ENCODE peak calls at places on chromosomes 7 and 10, in eight cellular contexts. One of them, this sample, is unnamed.

GRCh38 chr10:8282340-8282739 is 227.9 kb downstream of the GATA3 start:
- ATAC-seq in naive B cell: no peak
- ATAC-seq in T-cell: no peak
- ATAC-seq in left lung: no peak
- ATAC-seq in natural killer cell treated with Interleukin-12 subunit alpha and Interleukin-12 subunit beta and Interleukin-15 and Interleukin-18, amount 100 ng/mL, for 72 hours: no peak
- ATAC-seq in omental fat pad: no peak
- ATAC-seq in activated naive CD8-positive, alpha-beta T cell treated with anti-CD3 and anti-CD28 coated beads, Interleukin-2, amount 10 ng/mL, durations not matched to agents 7 days and 5 days: no peak
- ATAC-seq in activated CD8-positive, alpha-beta memory T cell treated with anti-CD3 and anti-CD28 coated beads, Interleukin-2, amount 10 ng/mL, durations not matched to agents 7 days and 5 days: no peak
- ATAC-seq in this sample: no peak

GRCh38 chr7:103996639-103997038 is 7.2 kb upstream of the RELN start:
- ATAC-seq in naive B cell: no peak
- ATAC-seq in T-cell: no peak
- ATAC-seq in left lung: no peak
- ATAC-seq in natural killer cell treated with Interleukin-12 subunit alpha and Interleukin-12 subunit beta and Interleukin-15 and Interleukin-18, amount 100 ng/mL, for 72 hours: no peak
- ATAC-seq in omental fat pad: no peak
- ATAC-seq in activated naive CD8-positive, alpha-beta T cell treated with anti-CD3 and anti-CD28 coated beads, Interleukin-2, amount 10 ng/mL, durations not matched to agents 7 days and 5 days: no peak
- ATAC-seq in activated CD8-positive, alpha-beta memory T cell treated with anti-CD3 and anti-CD28 coated beads, Interleukin-2, amount 10 ng/mL, durations not matched to agents 7 days and 5 days: no peak
- ATAC-seq in this sample: no peak

GRCh38 chr7:97117035-97117371 is 495 bp upstream of the SDHAF3 start:
- ATAC-seq in naive B cell: no peak
- ATAC-seq in T-cell: no peak
- ATAC-seq in left lung: peak; percentile 6
- ATAC-seq in natural killer cell treated with Interleukin-12 subunit alpha and Interleukin-12 subunit beta and Interleukin-15 and Interleukin-18, amount 100 ng/mL, for 72 hours: no peak
- ATAC-seq in omental fat pad: peak; percentile 52
- ATAC-seq in activated naive CD8-positive, alpha-beta T cell treated with anti-CD3 and anti-CD28 coated beads, Interleukin-2, amount 10 ng/mL, durations not matched to agents 7 days and 5 days: no peak
- ATAC-seq in activated CD8-positive, alpha-beta memory T cell treated with anti-CD3 and anti-CD28 coated beads, Interleukin-2, amount 10 ng/mL, durations not matched to agents 7 days and 5 days: peak; percentile 1
- ATAC-seq in this sample: peak; percentile 27

GRCh38 chr10:98472171-98472570 is 25.4 kb upstream of the HPS1 start:
- ATAC-seq in naive B cell: no peak
- ATAC-seq in T-cell: no peak
- ATAC-seq in left lung: no peak
- ATAC-seq in natural killer cell treated with Interleukin-12 subunit alpha and Interleukin-12 subunit beta and Interleukin-15 and Interleukin-18, amount 100 ng/mL, for 72 hours: no peak
- ATAC-seq in omental fat pad: no peak
- ATAC-seq in activated naive CD8-positive, alpha-beta T cell treated with anti-CD3 and anti-CD28 coated beads, Interleukin-2, amount 10 ng/mL, durations not matched to agents 7 days and 5 days: no peak
- ATAC-seq in activated CD8-positive, alpha-beta memory T cell treated with anti-CD3 and anti-CD28 coated beads, Interleukin-2, amount 10 ng/mL, durations not matched to agents 7 days and 5 days: no peak
- ATAC-seq in this sample: no peak

GRCh38 chr10:125146791-125147604 is 13.4 kb downstream of the CTBP2 start:
- ATAC-seq in naive B cell: peak; percentile 60
- ATAC-seq in T-cell: no peak
- ATAC-seq in left lung: peak; percentile 54
- ATAC-seq in natural killer cell treated with Interleukin-12 subunit alpha and Interleukin-12 subunit beta and Interleukin-15 and Interleukin-18, amount 100 ng/mL, for 72 hours: peak; percentile 22
- ATAC-seq in omental fat pad: peak; percentile 41
- ATAC-seq in activated naive CD8-positive, alpha-beta T cell treated with anti-CD3 and anti-CD28 coated beads, Interleukin-2, amount 10 ng/mL, durations not matched to agents 7 days and 5 days: no peak
- ATAC-seq in activated CD8-positive, alpha-beta memory T cell treated with anti-CD3 and anti-CD28 coated beads, Interleukin-2, amount 10 ng/mL, durations not matched to agents 7 days and 5 days: no peak
- ATAC-seq in this sample: peak; percentile 81

GRCh38 chr10:78952686-78953085 is 116.1 kb upstream of the ZMIZ1 start:
- ATAC-seq in naive B cell: no peak
- ATAC-seq in T-cell: no peak
- ATAC-seq in left lung: peak; percentile 65
- ATAC-seq in natural killer cell treated with Interleukin-12 subunit alpha and Interleukin-12 subunit beta and Interleukin-15 and Interleukin-18, amount 100 ng/mL, for 72 hours: no peak
- ATAC-seq in omental fat pad: no peak
- ATAC-seq in activated naive CD8-positive, alpha-beta T cell treated with anti-CD3 and anti-CD28 coated beads, Interleukin-2, amount 10 ng/mL, durations not matched to agents 7 days and 5 days: no peak
- ATAC-seq in activated CD8-positive, alpha-beta memory T cell treated with anti-CD3 and anti-CD28 coated beads, Interleukin-2, amount 10 ng/mL, durations not matched to agents 7 days and 5 days: no peak
- ATAC-seq in this sample: no peak

GRCh38 chr10:127196227-127196954 is at the start of gene INSYN2A:
- ATAC-seq in naive B cell: no peak
- ATAC-seq in T-cell: no peak
- ATAC-seq in left lung: peak; percentile 64
- ATAC-seq in natural killer cell treated with Interleukin-12 subunit alpha and Interleukin-12 subunit beta and Interleukin-15 and Interleukin-18, amount 100 ng/mL, for 72 hours: no peak
- ATAC-seq in omental fat pad: peak; percentile 5
- ATAC-seq in activated naive CD8-positive, alpha-beta T cell treated with anti-CD3 and anti-CD28 coated beads, Interleukin-2, amount 10 ng/mL, durations not matched to agents 7 days and 5 days: no peak
- ATAC-seq in activated CD8-positive, alpha-beta memory T cell treated with anti-CD3 and anti-CD28 coated beads, Interleukin-2, amount 10 ng/mL, durations not matched to agents 7 days and 5 days: no peak
- ATAC-seq in this sample: peak; percentile 68

GRCh38 chr10:69397972-69398371 is 18.7 kb downstream of the TACR2 start:
- ATAC-seq in naive B cell: no peak
- ATAC-seq in T-cell: no peak
- ATAC-seq in left lung: no peak
- ATAC-seq in natural killer cell treated with Interleukin-12 subunit alpha and Interleukin-12 subunit beta and Interleukin-15 and Interleukin-18, amount 100 ng/mL, for 72 hours: no peak
- ATAC-seq in omental fat pad: no peak
- ATAC-seq in activated naive CD8-positive, alpha-beta T cell treated with anti-CD3 and anti-CD28 coated beads, Interleukin-2, amount 10 ng/mL, durations not matched to agents 7 days and 5 days: no peak
- ATAC-seq in activated CD8-positive, alpha-beta memory T cell treated with anti-CD3 and anti-CD28 coated beads, Interleukin-2, amount 10 ng/mL, durations not matched to agents 7 days and 5 days: no peak
- ATAC-seq in this sample: no peak

GRCh38 chr7:47281966-47282643 is 299.8 kb downstream of the TNS3 start:
- ATAC-seq in naive B cell: no peak
- ATAC-seq in T-cell: no peak
- ATAC-seq in left lung: no peak
- ATAC-seq in natural killer cell treated with Interleukin-12 subunit alpha and Interleukin-12 subunit beta and Interleukin-15 and Interleukin-18, amount 100 ng/mL, for 72 hours: peak; percentile 21
- ATAC-seq in omental fat pad: peak; percentile 29
- ATAC-seq in activated naive CD8-positive, alpha-beta T cell treated with anti-CD3 and anti-CD28 coated beads, Interleukin-2, amount 10 ng/mL, durations not matched to agents 7 days and 5 days: no peak
- ATAC-seq in activated CD8-positive, alpha-beta memory T cell treated with anti-CD3 and anti-CD28 coated beads, Interleukin-2, amount 10 ng/mL, durations not matched to agents 7 days and 5 days: no peak
- ATAC-seq in this sample: no peak

GRCh38 chr10:95693668-95694534 is at the start of gene TCTN3:
- ATAC-seq in naive B cell: peak; percentile 93
- ATAC-seq in T-cell: peak; percentile 99
- ATAC-seq in left lung: peak; percentile 99
- ATAC-seq in natural killer cell treated with Interleukin-12 subunit alpha and Interleukin-12 subunit beta and Interleukin-15 and Interleukin-18, amount 100 ng/mL, for 72 hours: peak; percentile 99
- ATAC-seq in omental fat pad: peak; percentile 100
- ATAC-seq in activated naive CD8-positive, alpha-beta T cell treated with anti-CD3 and anti-CD28 coated beads, Interleukin-2, amount 10 ng/mL, durations not matched to agents 7 days and 5 days: peak; percentile 99
- ATAC-seq in activated CD8-positive, alpha-beta memory T cell treated with anti-CD3 and anti-CD28 coated beads, Interleukin-2, amount 10 ng/mL, durations not matched to agents 7 days and 5 days: peak; percentile 99
- ATAC-seq in this sample: peak; percentile 100

This sample was measured in esophagus mucosa.